ENCODE peak calls at places on chromosome 14, in seven cellular contexts. One of them, this sample, is unnamed.

GRCh38 chr14:73476451-73476905 is 14.3 kb upstream of the RIOX1 start:
- DNase-seq in AG09309: no peak
- DNase-seq in CD4-positive, alpha-beta T cell: no peak
- DNase-seq in GM12865: no peak
- DNase-seq in GM13977: no peak
- DNase-seq in lung: no peak
- DNase-seq in Panc1: no peak
- DNase-seq in this sample: no peak

GRCh38 chr14:91059576-91060471 is 617 bp downstream of the RPS6KA5 start:
- DNase-seq in CD4-positive, alpha-beta T cell: peak
- DNase-seq in AG09309: no peak
- DNase-seq in GM12865: peak
- DNase-seq in lung: peak
- DNase-seq in Panc1: no peak
- DNase-seq in GM13977: peak
- DNase-seq in this sample: no peak

GRCh38 chr14:101226603-101227425 is 323.3 kb upstream of the RTL1 start:
- DNase-seq in CD4-positive, alpha-beta T cell: peak
- DNase-seq in AG09309: no peak
- DNase-seq in GM13977: no peak
- DNase-seq in Panc1: no peak
- DNase-seq in GM12865: no peak
- DNase-seq in lung: no peak
- DNase-seq in this sample: no peak

GRCh38 chr14:100446572-100446971 is 123.4 kb downstream of the SLC25A47 start:
- DNase-seq in GM12865: no peak
- DNase-seq in CD4-positive, alpha-beta T cell: no peak
- DNase-seq in AG09309: no peak
- DNase-seq in Panc1: no peak
- DNase-seq in GM13977: no peak
- DNase-seq in lung: no peak
- DNase-seq in this sample: peak

GRCh38 chr14:69344171-69344570 is 53.9 kb downstream of the ERH start:
- DNase-seq in GM12865: no peak
- DNase-seq in CD4-positive, alpha-beta T cell: no peak
- DNase-seq in Panc1: no peak
- DNase-seq in GM13977: no peak
- DNase-seq in AG09309: no peak
- DNase-seq in lung: no peak
- DNase-seq in this sample: no peak

GRCh38 chr14:73237219-73237785 is at the start of gene PAPLN:
- DNase-seq in Panc1: no peak
- DNase-seq in GM13977: peak
- DNase-seq in GM12865: no peak
- DNase-seq in CD4-positive, alpha-beta T cell: no peak
- DNase-seq in lung: no peak
- DNase-seq in AG09309: no peak
- DNase-seq in this sample: peak

GRCh38 chr14:61678966-61679365 is 16.3 kb upstream of the HIF1A start:
- DNase-seq in GM12865: no peak
- DNase-seq in lung: no peak
- DNase-seq in GM13977: no peak
- DNase-seq in AG09309: no peak
- DNase-seq in CD4-positive, alpha-beta T cell: no peak
- DNase-seq in Panc1: no peak
- DNase-seq in this sample: no peak

GRCh38 chr14:74140374-74140850 is 55.7 kb downstream of the LIN52 start:
- DNase-seq in CD4-positive, alpha-beta T cell: no peak
- DNase-seq in Panc1: no peak
- DNase-seq in GM13977: no peak
- DNase-seq in AG09309: no peak
- DNase-seq in GM12865: peak
- DNase-seq in lung: peak
- DNase-seq in this sample: no peak

GRCh38 chr14:24674204-24674970 is 40.4 kb upstream of the GZMB start:
- DNase-seq in AG09309: no peak
- DNase-seq in GM13977: no peak
- DNase-seq in Panc1: no peak
- DNase-seq in GM12865: peak
- DNase-seq in CD4-positive, alpha-beta T cell: no peak
- DNase-seq in lung: no peak
- DNase-seq in this sample: no peak

GRCh38 chr14:74018029-74018703 is 922 bp downstream of the ENTPD5 start:
- DNase-seq in lung: no peak
- DNase-seq in GM12865: no peak
- DNase-seq in AG09309: peak
- DNase-seq in CD4-positive, alpha-beta T cell: no peak
- DNase-seq in Panc1: no peak
- DNase-seq in GM13977: peak
- DNase-seq in this sample: no peak

GRCh38 chr14:92426237-92426636 is 87.3 kb upstream of the RIN3 start:
- DNase-seq in GM12865: no peak
- DNase-seq in lung: no peak
- DNase-seq in CD4-positive, alpha-beta T cell: no peak
- DNase-seq in AG09309: no peak
- DNase-seq in Panc1: no peak
- DNase-seq in GM13977: no peak
- DNase-seq in this sample: no peak

GRCh38 chr14:55556929-55557623 is 22.9 kb upstream of the KTN1 start:
- DNase-seq in Panc1: no peak
- DNase-seq in GM13977: no peak
- DNase-seq in lung: peak
- DNase-seq in AG09309: peak
- DNase-seq in CD4-positive, alpha-beta T cell: no peak
- DNase-seq in GM12865: no peak
- DNase-seq in this sample: no peak

GRCh38 chr14:34993444-34993843 is 10.7 kb downstream of the SRP54 start:
- DNase-seq in Panc1: no peak
- DNase-seq in CD4-positive, alpha-beta T cell: no peak
- DNase-seq in AG09309: no peak
- DNase-seq in GM13977: no peak
- DNase-seq in GM12865: no peak
- DNase-seq in lung: no peak
- DNase-seq in this sample: no peak

GRCh38 chr14:95901014-95901413 is 24.4 kb downstream of the TUNAR start:
- DNase-seq in GM13977: no peak
- DNase-seq in AG09309: no peak
- DNase-seq in CD4-positive, alpha-beta T cell: no peak
- DNase-seq in GM12865: no peak
- DNase-seq in Panc1: no peak
- DNase-seq in lung: no peak
- DNase-seq in this sample: no peak

GRCh38 chr14:81302613-81303012 is 81.9 kb upstream of the GTF2A1 start:
- DNase-seq in lung: no peak
- DNase-seq in GM12865: no peak
- DNase-seq in Panc1: no peak
- DNase-seq in GM13977: no peak
- DNase-seq in AG09309: no peak
- DNase-seq in CD4-positive, alpha-beta T cell: no peak
- DNase-seq in this sample: no peak
- TF ChIP-seq CTCF in lung: no peak
- TF ChIP-seq CTCF in GM12865: peak
- TF ChIP-seq CTCF in Panc1: no peak
- TF ChIP-seq CTCF in GM13977: no peak
- TF ChIP-seq CTCF in AG09309: no peak
- TF ChIP-seq CTCF in CD4-positive, alpha-beta T cell: no peak
- TF ChIP-seq CTCF in this sample: no peak

GRCh38 chr14:23565626-23566025 is 2.0 kb downstream of the AP1G2 start:
- DNase-seq in AG09309: no peak
- DNase-seq in GM12865: no peak
- DNase-seq in CD4-positive, alpha-beta T cell: no peak
- DNase-seq in lung: no peak
- DNase-seq in Panc1: no peak
- DNase-seq in GM13977: no peak
- DNase-seq in this sample: no peak
- TF ChIP-seq CTCF in AG09309: no peak
- TF ChIP-seq CTCF in GM12865: no peak
- TF ChIP-seq CTCF in CD4-positive, alpha-beta T cell: no peak
- TF ChIP-seq CTCF in lung: no peak
- TF ChIP-seq CTCF in Panc1: no peak
- TF ChIP-seq CTCF in GM13977: no peak
- TF ChIP-seq CTCF in this sample: no peak

DNA sequence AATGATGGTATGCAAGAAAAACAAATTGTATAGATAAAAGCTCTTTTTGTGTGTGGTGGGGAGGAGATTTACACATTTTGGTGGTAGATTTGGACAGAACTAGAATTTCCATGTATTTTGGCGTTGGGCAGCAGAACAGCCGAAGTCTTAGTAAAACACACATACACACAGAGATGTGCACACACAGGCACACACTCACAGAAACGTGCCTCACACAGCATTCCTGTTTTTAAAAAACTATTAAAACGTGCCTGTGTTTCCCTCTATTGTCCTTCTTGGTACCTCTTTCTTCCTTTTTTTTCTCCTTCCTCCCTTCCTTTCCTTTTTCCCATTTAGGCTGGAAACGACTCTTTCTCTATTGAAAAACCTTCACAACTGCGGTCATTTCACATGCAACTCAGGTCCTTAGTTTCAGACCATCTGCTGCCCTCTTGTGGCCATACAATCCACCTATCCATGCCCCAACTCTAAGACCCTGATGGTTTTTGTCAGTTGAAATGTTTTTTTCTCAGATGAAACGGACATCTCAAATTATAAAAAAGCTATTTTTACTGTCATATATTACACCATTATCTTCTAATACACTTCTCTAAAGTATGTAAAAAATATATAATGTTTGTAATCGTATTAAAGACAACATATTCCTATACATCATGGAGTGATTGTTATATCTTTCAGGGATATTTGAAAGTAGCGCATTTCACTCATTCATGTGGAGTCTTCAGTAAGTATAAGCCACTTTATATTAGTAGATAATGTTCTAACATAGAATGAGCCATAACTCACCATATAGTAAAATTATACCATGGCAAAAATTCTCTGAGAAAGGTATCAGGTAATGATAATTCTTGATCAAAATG is 386.7 kb upstream of the NOVA1 start:
- DNase-seq in GM13977: no peak
- DNase-seq in lung: peak
- DNase-seq in Panc1: peak
- DNase-seq in GM12865: peak
- DNase-seq in AG09309: no peak
- DNase-seq in CD4-positive, alpha-beta T cell: no peak
- DNase-seq in this sample: no peak
- TF ChIP-seq CTCF in GM13977: peak
- TF ChIP-seq CTCF in lung: peak
- TF ChIP-seq CTCF in Panc1: peak
- TF ChIP-seq CTCF in GM12865: peak
- TF ChIP-seq CTCF in AG09309: peak
- TF ChIP-seq CTCF in CD4-positive, alpha-beta T cell: no peak
- TF ChIP-seq CTCF in this sample: peak

GRCh38 chr14:32934891-32935633 is 3.6 kb upstream of the NPAS3 start:
- DNase-seq in GM13977: peak
- DNase-seq in CD4-positive, alpha-beta T cell: no peak
- DNase-seq in AG09309: no peak
- DNase-seq in Panc1: no peak
- DNase-seq in GM12865: no peak
- DNase-seq in lung: no peak
- DNase-seq in this sample: no peak

GRCh38 chr14:32932921-32933622 is 5.6 kb upstream of the NPAS3 start:
- DNase-seq in GM13977: peak
- DNase-seq in CD4-positive, alpha-beta T cell: no peak
- DNase-seq in lung: no peak
- DNase-seq in Panc1: no peak
- DNase-seq in AG09309: no peak
- DNase-seq in GM12865: no peak
- DNase-seq in this sample: no peak

GRCh38 chr14:32933943-32934890 is 4.5 kb upstream of the NPAS3 start:
- DNase-seq in GM12865: no peak
- DNase-seq in AG09309: no peak
- DNase-seq in GM13977: peak
- DNase-seq in CD4-positive, alpha-beta T cell: no peak
- DNase-seq in lung: no peak
- DNase-seq in Panc1: no peak
- DNase-seq in this sample: peak

GRCh38 chr14:32932302-32932920 is 6.3 kb upstream of the NPAS3 start:
- DNase-seq in GM12865: no peak
- DNase-seq in Panc1: no peak
- DNase-seq in AG09309: no peak
- DNase-seq in CD4-positive, alpha-beta T cell: no peak
- DNase-seq in lung: no peak
- DNase-seq in GM13977: peak
- DNase-seq in this sample: no peak

GRCh38 chr14:32933623-32933942 is 5.1 kb upstream of the NPAS3 start:
- DNase-seq in lung: no peak
- DNase-seq in GM12865: no peak
- DNase-seq in Panc1: no peak
- DNase-seq in AG09309: no peak
- DNase-seq in GM13977: peak
- DNase-seq in CD4-positive, alpha-beta T cell: no peak
- DNase-seq in this sample: no peak
- TF ChIP-seq CTCF in lung: no peak
- TF ChIP-seq CTCF in GM12865: no peak
- TF ChIP-seq CTCF in Panc1: no peak
- TF ChIP-seq CTCF in AG09309: peak
- TF ChIP-seq CTCF in GM13977: no peak
- TF ChIP-seq CTCF in CD4-positive, alpha-beta T cell: no peak
- TF ChIP-seq CTCF in this sample: no peak

GRCh38 chr14:97584528-97584927 is 787.3 kb downstream of the VRK1 start:
- DNase-seq in Panc1: no peak
- DNase-seq in lung: no peak
- DNase-seq in GM12865: peak
- DNase-seq in GM13977: no peak
- DNase-seq in CD4-positive, alpha-beta T cell: no peak
- DNase-seq in AG09309: no peak
- DNase-seq in this sample: no peak
- TF ChIP-seq CTCF in Panc1: no peak
- TF ChIP-seq CTCF in lung: no peak
- TF ChIP-seq CTCF in GM12865: peak
- TF ChIP-seq CTCF in GM13977: peak
- TF ChIP-seq CTCF in CD4-positive, alpha-beta T cell: no peak
- TF ChIP-seq CTCF in AG09309: no peak
- TF ChIP-seq CTCF in this sample: no peak